ENCODE peak calls at places on chromosome 2, in seven cellular contexts. E is glutamatergic neuron, V is GM12865, O is LoVo, B is GM03348, R is iris pigment epithelial cell, A is frontal cortex. J is an unnamed sample.

GRCh38 chr2:175037941-175038340 is 32.8 kb upstream of the CHN1 start:
- DNase-seq in E (no peak), V (no peak), O (no peak), B (no peak), R (no peak), A (no peak), J (no peak)

GRCh38 chr2:42755161-42755900 is 8.6 kb downstream of the OXER1 start:
- DNase-seq in E (no peak), V (no peak), O (no peak), B (peak), R (no peak), A (no peak), J (peak)

GRCh38 chr2:128456281-128456680 is 137.6 kb upstream of the HS6ST1 start:
- DNase-seq in E (no peak), V (no peak), O (no peak), B (no peak), R (no peak), A (no peak), J (no peak)

GRCh38 chr2:214547931-214548330 is 137.1 kb downstream of the VWC2L start:
- DNase-seq in E (no peak), V (no peak), O (no peak), B (peak), R (no peak), A (no peak), J (no peak)

GRCh38 chr2:185012643-185013042 is 414.3 kb downstream of the ZNF804A start:
- DNase-seq in E (peak), V (no peak), O (no peak), B (no peak), R (peak), A (no peak), J (no peak)

GRCh38 chr2:105765415-105766299 is 20.9 kb downstream of the NCK2 start:
- DNase-seq in E (no peak), V (no peak), O (no peak), B (no peak), R (no peak), A (no peak), J (no peak)

GRCh38 chr2:196268538-196269338 is 97.4 kb upstream of the STK17B start:
- DNase-seq in E (no peak), V (no peak), O (no peak), B (no peak), R (peak), A (no peak), J (no peak)

GRCh38 chr2:37907480-37908070 is 17.5 kb upstream of the RMDN2 start:
- DNase-seq in E (no peak), V (no peak), O (no peak), B (no peak), R (no peak), A (no peak), J (no peak)

GRCh38 chr2:196080526-196080925 is 11.9 kb upstream of the DNAH7 start:
- DNase-seq in E (no peak), V (no peak), O (no peak), B (no peak), R (no peak), A (no peak), J (no peak)

GRCh38 chr2:191049728-191050639 is 36.0 kb upstream of the STAT1 start:
- DNase-seq in E (no peak), V (peak), O (no peak), B (peak), R (peak), A (no peak), J (peak)

GRCh38 chr2:120404274-120404673 is 58.3 kb downstream of the INHBB start:
- DNase-seq in E (no peak), V (no peak), O (no peak), B (no peak), R (no peak), A (no peak), J (no peak)

GRCh38 chr2:145690183-145690582 is 1170.3 kb upstream of the ZEB2 start:
- DNase-seq in E (no peak), V (no peak), O (no peak), B (no peak), R (peak), A (no peak), J (no peak)